ENCODE peak calls at places on chromosomes 11 and 22, in six cellular contexts. I is Caco-2, P is cardiac muscle cell, R is AG09309, B is fibroblast of the aortic adventitia, Z is IMR-90. E is an unnamed sample.

GRCh38 chr22:21652547-21653545 is 10.7 kb downstream of the SDF2L1 start:
- DNase-seq in I (peak), P (no peak), R (no peak), B (no peak), Z (no peak), E (peak)

GRCh38 chr11:112656772-112657428 is 304.3 kb upstream of the NCAM1 start:
- DNase-seq in I (no peak), P (no peak), R (peak), B (peak), Z (peak), E (peak)

GRCh38 chr11:69055598-69056516 is 7.1 kb downstream of the TPCN2 start:
- DNase-seq in I (no peak), P (no peak), R (no peak), B (no peak), Z (no peak), E (peak)

GRCh38 chr22:17258015-17258827 is 39.0 kb upstream of the ADA2 start:
- DNase-seq in I (peak), P (peak), R (no peak), B (no peak), Z (no peak), E (peak)

GRCh38 chr11:91749231-91749630 is 475.4 kb upstream of the FAT3 start:
- DNase-seq in I (no peak), P (no peak), R (no peak), B (no peak), Z (no peak), E (no peak)

GRCh38 chr11:111909378-111909777 is 2.2 kb downstream of the CRYAB start:
- DNase-seq in I (no peak), P (no peak), R (no peak), B (no peak), Z (no peak), E (no peak)

GRCh38 chr11:16097543-16097942 is 258.8 kb downstream of the SOX6 start:
- DNase-seq in I (peak), P (no peak), R (no peak), B (no peak), Z (no peak), E (no peak)

GRCh38 chr22:49352361-49353169 is 475.1 kb downstream of the BRD1 start:
- DNase-seq in I (no peak), P (no peak), R (no peak), B (no peak), Z (no peak), E (no peak)

GRCh38 chr11:126834149-126834548 is 166.4 kb downstream of the KIRREL3 start:
- DNase-seq in I (no peak), P (no peak), R (peak), B (peak), Z (peak), E (no peak)

GRCh38 chr11:72577271-72577681 is 96.9 kb downstream of the PDE2A start:
- DNase-seq in I (peak), P (no peak), R (no peak), B (no peak), Z (no peak), E (no peak)

GRCh38 chr11:45371251-45371749 is 85.2 kb upstream of the SYT13 start:
- DNase-seq in I (peak), P (peak), R (peak), B (peak), Z (peak), E (peak)

GRCh38 chr11:134164490-134165370 is 59.0 kb downstream of the NCAPD3 start:
- DNase-seq in I (no peak), P (no peak), R (no peak), B (no peak), Z (no peak), E (no peak)

GRCh38 chr11:85950317-85951048 is 95.3 kb downstream of the CCDC83 start:
- DNase-seq in I (no peak), P (no peak), R (no peak), B (no peak), Z (no peak), E (no peak)

GRCh38 chr11:117794144-117794543 is 2.9 kb downstream of the DSCAML1 start:
- DNase-seq in I (no peak), P (no peak), R (no peak), B (no peak), Z (no peak), E (no peak)

GRCh38 chr11:39724404-39724803 is 1735.0 kb downstream of the LRRC4C start:
- DNase-seq in I (no peak), P (no peak), R (no peak), B (no peak), Z (no peak), E (no peak)

GRCh38 chr22:41092847-41093371 is 517 bp downstream of the EP300 start:
- DNase-seq in I (peak), P (peak), R (no peak), B (peak), Z (peak), E (peak)

GRCh38 chr11:69268911-69269310 is 25.0 kb upstream of the MYEOV start:
- DNase-seq in I (no peak), P (no peak), R (no peak), B (no peak), Z (no peak), E (no peak)

GRCh38 chr11:27770576-27770975 is 70.3 kb upstream of the BDNF start:
- DNase-seq in I (peak), P (no peak), R (no peak), B (no peak), Z (no peak), E (no peak)

GRCh38 chr11:112518371-112518770 is 257.7 kb upstream of the PLET1 start:
- DNase-seq in I (no peak), P (no peak), R (no peak), B (no peak), Z (no peak), E (no peak)

GRCh38 chr11:34050967-34051348 is 573 bp upstream of the CAPRIN1 start:
- DNase-seq in I (no peak), P (peak), R (no peak), B (peak), Z (peak), E (no peak)
- H3K4me3 ChIP-seq in I (peak), P (peak), R (peak), B (peak), Z (peak), E (peak)

GRCh38 chr22:19503869-19504268 is 20.3 kb downstream of the CLDN5 start:
- DNase-seq in I (no peak), P (no peak), R (no peak), B (no peak), Z (no peak), E (no peak)
- TF ChIP-seq CTCF in I (peak), P (no peak), R (no peak), B (no peak), Z (no peak), E (no peak)

DNA sequence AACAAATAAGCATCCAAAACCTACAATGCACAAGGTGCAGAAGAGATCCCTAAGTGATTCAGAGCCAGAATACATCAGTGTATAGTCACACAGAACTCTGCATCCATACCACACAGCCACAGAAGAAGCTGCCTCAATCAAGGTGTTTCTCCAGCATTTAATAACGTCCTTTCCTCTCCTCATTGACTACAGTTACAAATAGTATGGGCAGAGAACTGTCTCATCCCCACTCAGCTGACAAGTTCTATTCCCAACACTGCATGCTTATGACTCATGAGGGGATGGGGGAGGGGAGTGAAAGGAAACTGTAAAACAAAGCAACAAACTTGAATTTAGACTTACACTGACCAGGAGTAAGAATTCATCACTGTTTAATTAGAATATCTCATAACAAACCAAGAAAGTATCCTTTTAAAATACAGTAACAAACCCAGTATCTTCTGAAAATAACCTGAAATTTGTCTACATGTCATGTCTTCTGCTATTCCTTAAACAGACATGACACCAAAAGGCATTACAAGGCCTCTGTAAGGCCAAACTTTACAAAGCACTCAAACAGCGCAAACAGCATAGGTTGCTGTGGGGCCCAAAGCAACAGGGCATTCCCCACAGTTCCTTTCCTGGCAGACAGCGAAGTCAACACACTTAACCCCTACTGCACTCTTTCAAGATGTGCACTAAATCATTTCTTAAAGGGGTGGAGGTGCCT is 29.3 kb downstream of the CELF1 start:
- DNase-seq in I (no peak), P (peak), R (peak), B (peak), Z (peak), E (peak)
- H3K4me3 ChIP-seq in I (no peak), P (peak), R (no peak), B (peak), Z (no peak), E (peak)

DNA sequence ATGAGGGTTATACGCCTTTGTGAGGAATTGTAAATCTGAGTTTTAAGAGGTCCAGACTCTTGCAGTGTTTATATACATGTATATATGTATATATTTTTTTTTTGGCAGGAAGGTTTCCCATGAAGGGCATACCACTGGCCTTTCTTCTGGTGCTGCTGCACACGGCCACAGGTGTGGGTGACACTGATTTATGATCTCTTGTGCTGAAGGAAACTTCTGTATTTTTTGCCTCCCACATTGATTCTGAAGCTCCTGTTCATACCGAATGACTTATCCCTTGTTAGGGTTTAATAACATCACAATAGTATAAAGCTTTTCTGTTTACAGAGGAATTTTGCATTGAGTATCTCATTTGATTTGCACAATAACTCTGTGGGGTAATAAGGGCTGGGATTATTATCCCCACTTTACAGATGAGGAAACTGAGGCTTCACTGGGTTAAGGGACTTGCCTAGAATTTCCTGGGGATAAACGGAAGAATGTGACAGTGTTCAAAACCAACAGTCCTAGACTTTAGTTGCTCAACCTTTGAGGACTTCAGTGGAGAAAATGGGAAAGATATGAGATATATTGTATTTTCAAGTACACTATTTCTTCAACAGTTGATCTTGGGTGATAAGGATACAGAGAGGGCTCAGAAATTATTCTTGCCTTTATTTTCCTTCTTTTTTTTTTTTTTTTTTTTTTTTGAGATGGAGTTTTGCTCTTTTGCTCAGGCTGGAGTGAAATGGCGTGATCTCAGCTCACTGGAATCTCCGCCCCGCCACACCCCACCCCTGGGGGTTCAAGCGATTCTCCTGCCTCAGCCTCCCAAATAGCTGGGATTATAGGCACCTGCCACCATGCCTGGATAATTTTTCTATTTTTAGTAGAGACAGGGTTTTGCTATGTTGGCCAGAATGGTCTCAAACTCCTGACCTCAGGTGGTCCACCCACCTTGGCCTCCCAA is 70.1 kb downstream of the MICAL2 start:
- DNase-seq in I (no peak), P (no peak), R (no peak), B (no peak), Z (no peak), E (no peak)
- TF ChIP-seq CTCF in I (no peak), P (no peak), R (no peak), B (no peak), Z (no peak), E (no peak)

DNA sequence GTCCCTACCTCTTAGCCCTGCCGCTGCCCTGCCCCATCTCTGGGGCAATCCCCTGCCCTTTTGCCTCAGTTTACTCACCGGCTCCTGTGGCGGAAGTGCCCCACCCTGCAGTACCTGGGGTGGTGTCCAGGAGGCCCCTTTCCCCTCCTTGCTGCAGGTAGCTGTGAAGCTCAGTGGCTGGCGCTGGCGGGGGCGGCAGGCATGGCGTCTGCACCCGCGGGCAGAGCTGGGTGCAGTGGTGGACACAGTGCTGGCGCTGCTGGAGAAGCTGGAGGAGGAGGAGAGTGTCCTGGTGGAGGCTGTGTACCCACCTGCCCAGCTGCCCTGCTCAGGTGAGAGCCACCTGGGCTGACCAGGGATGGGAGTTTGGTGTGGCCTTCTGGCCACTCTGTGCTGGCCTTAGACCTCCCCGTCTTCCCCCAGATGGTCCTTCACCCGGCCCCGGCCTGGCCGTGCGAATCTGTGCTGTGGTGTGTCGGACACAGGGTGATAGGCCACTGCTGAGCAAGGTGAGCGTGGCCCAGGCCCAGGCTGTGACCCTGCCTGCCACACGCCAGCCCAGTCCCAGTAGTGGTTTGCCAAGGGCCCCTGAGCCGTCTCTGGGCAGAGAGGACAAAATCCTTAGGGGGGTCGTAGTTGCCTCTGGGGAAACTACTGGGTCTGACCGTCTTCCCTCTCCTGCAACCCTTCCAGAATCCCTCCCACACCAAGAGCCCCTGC is 4.0 kb downstream of the CARNS1 start:
- DNase-seq in I (no peak), P (no peak), R (no peak), B (no peak), Z (no peak), E (no peak)
- H3K4me3 ChIP-seq in I (no peak), P (no peak), R (no peak), B (no peak), Z (no peak), E (no peak)

DNA sequence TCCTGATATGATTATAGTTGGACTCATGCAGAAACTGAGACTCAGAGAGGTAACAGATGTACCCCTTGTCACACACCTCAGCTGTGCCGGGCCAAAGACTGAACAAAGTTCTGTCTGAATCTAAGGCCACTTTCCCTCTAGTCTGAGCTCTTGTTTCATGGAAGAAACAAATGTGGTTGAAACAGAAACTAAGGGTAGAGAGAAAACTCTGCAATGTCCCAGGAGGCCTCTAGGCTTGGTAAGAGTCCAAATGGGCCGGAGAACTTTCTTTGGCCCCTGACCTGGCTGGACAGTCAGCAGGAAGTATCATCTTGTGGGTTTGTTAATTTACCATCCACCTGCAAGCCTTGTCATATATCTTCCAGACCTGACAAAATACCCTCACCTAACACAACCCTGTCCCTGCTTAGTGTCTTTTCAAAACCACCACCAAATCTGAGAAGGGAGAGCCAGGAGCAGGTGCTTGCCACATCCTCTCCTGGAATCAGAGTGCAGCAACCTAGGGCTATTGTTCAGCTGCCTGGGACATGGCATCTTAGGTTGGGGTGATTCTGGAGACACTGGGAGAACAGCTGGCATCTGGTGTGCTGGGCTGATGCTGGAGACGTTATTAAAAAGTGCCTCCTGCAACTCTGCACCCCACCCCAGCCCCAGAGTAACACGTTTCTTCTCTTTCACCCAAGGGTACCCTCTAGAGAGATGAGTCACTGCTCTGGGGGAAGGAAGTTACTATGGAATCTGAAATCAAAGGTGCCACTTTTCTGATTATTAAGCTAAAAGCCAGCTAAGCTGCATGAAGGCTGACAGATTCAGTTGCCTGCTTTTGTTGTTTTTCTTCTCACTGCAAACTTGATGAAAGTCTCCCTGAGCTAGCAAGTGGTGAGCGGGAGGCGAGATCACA is 126.3 kb upstream of the TIMP3 start:
- DNase-seq in I (no peak), P (no peak), R (no peak), B (peak), Z (no peak), E (no peak)
- TF ChIP-seq CTCF in I (no peak), P (peak), R (peak), B (peak), Z (peak), E (no peak)